ENCODE peak calls at places on chromosome 17, in ten cellular contexts. One of them, this sample, is unnamed.

GRCh38 chr17:30450125-30451027 is 26.8 kb upstream of the GOSR1 start:
- DNase-seq in stimulated activated naive CD4-positive, alpha-beta T cell treated with Interleukin-2 at 50 U/mL for 16 hours: no peak
- DNase-seq in choroid plexus epithelial cell: peak; percentile 72
- DNase-seq in Calu3: peak; percentile 6
- DNase-seq in AG09319: no peak
- DNase-seq in lower leg skin: no peak
- DNase-seq in GM18507: no peak
- DNase-seq in effector CD4-positive, alpha-beta T cell: no peak
- DNase-seq in NCI-H1694: no peak
- DNase-seq in activated CD4-positive, CD25-positive, alpha-beta regulatory T cell: no peak
- DNase-seq in this sample: no peak

GRCh38 chr17:68972119-68972704 is 17.0 kb upstream of the ABCA8 start:
- DNase-seq in GM18507: no peak
- DNase-seq in AG09319: peak; percentile 4
- DNase-seq in choroid plexus epithelial cell: peak; percentile 59
- DNase-seq in effector CD4-positive, alpha-beta T cell: no peak
- DNase-seq in stimulated activated naive CD4-positive, alpha-beta T cell treated with Interleukin-2 at 50 U/mL for 16 hours: no peak
- DNase-seq in Calu3: peak; percentile 5
- DNase-seq in lower leg skin: no peak
- DNase-seq in activated CD4-positive, CD25-positive, alpha-beta regulatory T cell: no peak
- DNase-seq in NCI-H1694: peak; percentile 28
- DNase-seq in this sample: peak; percentile 20

GRCh38 chr17:564526-564925 is 150.1 kb downstream of the VPS53 start:
- DNase-seq in GM18507: no peak
- DNase-seq in lower leg skin: no peak
- DNase-seq in activated CD4-positive, CD25-positive, alpha-beta regulatory T cell: no peak
- DNase-seq in choroid plexus epithelial cell: no peak
- DNase-seq in Calu3: no peak
- DNase-seq in NCI-H1694: no peak
- DNase-seq in AG09319: no peak
- DNase-seq in effector CD4-positive, alpha-beta T cell: no peak
- DNase-seq in stimulated activated naive CD4-positive, alpha-beta T cell treated with Interleukin-2 at 50 U/mL for 16 hours: no peak
- DNase-seq in this sample: no peak

GRCh38 chr17:13813347-13814240 is 211.9 kb upstream of the HS3ST3A1 start:
- DNase-seq in AG09319: no peak
- DNase-seq in lower leg skin: no peak
- DNase-seq in effector CD4-positive, alpha-beta T cell: no peak
- DNase-seq in NCI-H1694: no peak
- DNase-seq in GM18507: no peak
- DNase-seq in Calu3: no peak
- DNase-seq in choroid plexus epithelial cell: no peak
- DNase-seq in activated CD4-positive, CD25-positive, alpha-beta regulatory T cell: no peak
- DNase-seq in stimulated activated naive CD4-positive, alpha-beta T cell treated with Interleukin-2 at 50 U/mL for 16 hours: no peak
- DNase-seq in this sample: no peak

GRCh38 chr17:29595107-29595942 is 2.4 kb downstream of the ANKRD13B start:
- DNase-seq in AG09319: no peak
- DNase-seq in NCI-H1694: no peak
- DNase-seq in choroid plexus epithelial cell: peak; percentile 62
- DNase-seq in stimulated activated naive CD4-positive, alpha-beta T cell treated with Interleukin-2 at 50 U/mL for 16 hours: no peak
- DNase-seq in Calu3: no peak
- DNase-seq in lower leg skin: no peak
- DNase-seq in GM18507: no peak
- DNase-seq in activated CD4-positive, CD25-positive, alpha-beta regulatory T cell: no peak
- DNase-seq in effector CD4-positive, alpha-beta T cell: no peak
- DNase-seq in this sample: no peak

GRCh38 chr17:50238594-50239287 is 35.5 kb upstream of the TMEM92 start:
- DNase-seq in stimulated activated naive CD4-positive, alpha-beta T cell treated with Interleukin-2 at 50 U/mL for 16 hours: no peak
- DNase-seq in effector CD4-positive, alpha-beta T cell: no peak
- DNase-seq in AG09319: no peak
- DNase-seq in NCI-H1694: no peak
- DNase-seq in lower leg skin: no peak
- DNase-seq in choroid plexus epithelial cell: no peak
- DNase-seq in GM18507: no peak
- DNase-seq in Calu3: no peak
- DNase-seq in activated CD4-positive, CD25-positive, alpha-beta regulatory T cell: no peak
- DNase-seq in this sample: no peak

GRCh38 chr17:47803201-47803600 is 18.4 kb downstream of the OSBPL7 start:
- DNase-seq in lower leg skin: peak; percentile 32
- DNase-seq in stimulated activated naive CD4-positive, alpha-beta T cell treated with Interleukin-2 at 50 U/mL for 16 hours: no peak
- DNase-seq in NCI-H1694: no peak
- DNase-seq in choroid plexus epithelial cell: no peak
- DNase-seq in effector CD4-positive, alpha-beta T cell: no peak
- DNase-seq in AG09319: no peak
- DNase-seq in GM18507: no peak
- DNase-seq in activated CD4-positive, CD25-positive, alpha-beta regulatory T cell: no peak
- DNase-seq in Calu3: no peak
- DNase-seq in this sample: no peak

GRCh38 chr17:29914819-29915537 is 15.1 kb downstream of the SSH2 start:
- DNase-seq in activated CD4-positive, CD25-positive, alpha-beta regulatory T cell: no peak
- DNase-seq in AG09319: no peak
- DNase-seq in Calu3: no peak
- DNase-seq in lower leg skin: no peak
- DNase-seq in NCI-H1694: no peak
- DNase-seq in choroid plexus epithelial cell: no peak
- DNase-seq in GM18507: no peak
- DNase-seq in stimulated activated naive CD4-positive, alpha-beta T cell treated with Interleukin-2 at 50 U/mL for 16 hours: no peak
- DNase-seq in effector CD4-positive, alpha-beta T cell: no peak
- DNase-seq in this sample: no peak

GRCh38 chr17:50269477-50270429 is 4.5 kb upstream of the TMEM92 start:
- DNase-seq in AG09319: peak; percentile 54
- DNase-seq in NCI-H1694: peak; percentile 77
- DNase-seq in Calu3: peak; percentile 79
- DNase-seq in effector CD4-positive, alpha-beta T cell: peak; percentile 42
- DNase-seq in activated CD4-positive, CD25-positive, alpha-beta regulatory T cell: peak; percentile 34
- DNase-seq in lower leg skin: peak; percentile 95
- DNase-seq in stimulated activated naive CD4-positive, alpha-beta T cell treated with Interleukin-2 at 50 U/mL for 16 hours: peak; percentile 13
- DNase-seq in GM18507: peak; percentile 44
- DNase-seq in choroid plexus epithelial cell: peak; percentile 92
- DNase-seq in this sample: peak; percentile 78

GRCh38 chr17:37417852-37418251 is 11.2 kb downstream of the TADA2A start:
- DNase-seq in effector CD4-positive, alpha-beta T cell: no peak
- DNase-seq in Calu3: no peak
- DNase-seq in AG09319: no peak
- DNase-seq in activated CD4-positive, CD25-positive, alpha-beta regulatory T cell: no peak
- DNase-seq in lower leg skin: no peak
- DNase-seq in stimulated activated naive CD4-positive, alpha-beta T cell treated with Interleukin-2 at 50 U/mL for 16 hours: no peak
- DNase-seq in NCI-H1694: no peak
- DNase-seq in GM18507: no peak
- DNase-seq in choroid plexus epithelial cell: peak; percentile 18
- DNase-seq in this sample: no peak

GRCh38 chr17:78357177-78357586 is 2.7 kb downstream of the SOCS3 start:
- DNase-seq in Calu3: peak; percentile 56
- DNase-seq in GM18507: no peak
- DNase-seq in effector CD4-positive, alpha-beta T cell: no peak
- DNase-seq in activated CD4-positive, CD25-positive, alpha-beta regulatory T cell: no peak
- DNase-seq in stimulated activated naive CD4-positive, alpha-beta T cell treated with Interleukin-2 at 50 U/mL for 16 hours: no peak
- DNase-seq in NCI-H1694: no peak
- DNase-seq in choroid plexus epithelial cell: peak; percentile 74
- DNase-seq in AG09319: no peak
- DNase-seq in lower leg skin: no peak
- DNase-seq in this sample: peak; percentile 78

GRCh38 chr17:4249452-4250029 is 14.2 kb downstream of the ANKFY1 start:
- DNase-seq in lower leg skin: no peak
- DNase-seq in choroid plexus epithelial cell: peak; percentile 70
- DNase-seq in effector CD4-positive, alpha-beta T cell: no peak
- DNase-seq in AG09319: no peak
- DNase-seq in stimulated activated naive CD4-positive, alpha-beta T cell treated with Interleukin-2 at 50 U/mL for 16 hours: no peak
- DNase-seq in GM18507: peak; percentile 20
- DNase-seq in NCI-H1694: no peak
- DNase-seq in activated CD4-positive, CD25-positive, alpha-beta regulatory T cell: no peak
- DNase-seq in Calu3: peak; percentile 7
- DNase-seq in this sample: no peak

GRCh38 chr17:40978752-40979151 is 5.4 kb downstream of the KRT40 start:
- DNase-seq in choroid plexus epithelial cell: no peak
- DNase-seq in activated CD4-positive, CD25-positive, alpha-beta regulatory T cell: no peak
- DNase-seq in Calu3: no peak
- DNase-seq in GM18507: no peak
- DNase-seq in AG09319: no peak
- DNase-seq in NCI-H1694: no peak
- DNase-seq in lower leg skin: no peak
- DNase-seq in effector CD4-positive, alpha-beta T cell: no peak
- DNase-seq in stimulated activated naive CD4-positive, alpha-beta T cell treated with Interleukin-2 at 50 U/mL for 16 hours: no peak
- DNase-seq in this sample: no peak

GRCh38 chr17:5931611-5932010 is 138.6 kb upstream of the WSCD1 start:
- DNase-seq in NCI-H1694: no peak
- DNase-seq in choroid plexus epithelial cell: no peak
- DNase-seq in GM18507: no peak
- DNase-seq in stimulated activated naive CD4-positive, alpha-beta T cell treated with Interleukin-2 at 50 U/mL for 16 hours: no peak
- DNase-seq in activated CD4-positive, CD25-positive, alpha-beta regulatory T cell: no peak
- DNase-seq in lower leg skin: no peak
- DNase-seq in AG09319: no peak
- DNase-seq in Calu3: no peak
- DNase-seq in effector CD4-positive, alpha-beta T cell: no peak
- DNase-seq in this sample: no peak

GRCh38 chr17:80832266-80832676 is 159.4 kb upstream of the CHMP6 start:
- DNase-seq in effector CD4-positive, alpha-beta T cell: no peak
- DNase-seq in stimulated activated naive CD4-positive, alpha-beta T cell treated with Interleukin-2 at 50 U/mL for 16 hours: no peak
- DNase-seq in choroid plexus epithelial cell: peak; percentile 80
- DNase-seq in NCI-H1694: peak; percentile 43
- DNase-seq in Calu3: no peak
- DNase-seq in GM18507: no peak
- DNase-seq in activated CD4-positive, CD25-positive, alpha-beta regulatory T cell: no peak
- DNase-seq in lower leg skin: no peak
- DNase-seq in AG09319: peak; percentile 70
- DNase-seq in this sample: peak; percentile 44

GRCh38 chr17:16419074-16419928 is 3.9 kb downstream of the TRPV2 start:
- DNase-seq in stimulated activated naive CD4-positive, alpha-beta T cell treated with Interleukin-2 at 50 U/mL for 16 hours: peak; percentile 72
- DNase-seq in Calu3: peak; percentile 52
- DNase-seq in NCI-H1694: no peak
- DNase-seq in GM18507: no peak
- DNase-seq in effector CD4-positive, alpha-beta T cell: peak; percentile 40
- DNase-seq in lower leg skin: no peak
- DNase-seq in activated CD4-positive, CD25-positive, alpha-beta regulatory T cell: no peak
- DNase-seq in AG09319: no peak
- DNase-seq in choroid plexus epithelial cell: peak; percentile 90
- DNase-seq in this sample: peak; percentile 85

GRCh38 chr17:44925731-44926697 is 10.7 kb upstream of the GFAP start:
- DNase-seq in stimulated activated naive CD4-positive, alpha-beta T cell treated with Interleukin-2 at 50 U/mL for 16 hours: no peak
- DNase-seq in Calu3: no peak
- DNase-seq in choroid plexus epithelial cell: no peak
- DNase-seq in AG09319: no peak
- DNase-seq in NCI-H1694: no peak
- DNase-seq in GM18507: no peak
- DNase-seq in lower leg skin: no peak
- DNase-seq in activated CD4-positive, CD25-positive, alpha-beta regulatory T cell: no peak
- DNase-seq in effector CD4-positive, alpha-beta T cell: no peak
- DNase-seq in this sample: no peak

GRCh38 chr17:45229681-45230409 is 8.2 kb downstream of the FMNL1 start:
- DNase-seq in Calu3: no peak
- DNase-seq in AG09319: no peak
- DNase-seq in NCI-H1694: no peak
- DNase-seq in choroid plexus epithelial cell: peak; percentile 39
- DNase-seq in activated CD4-positive, CD25-positive, alpha-beta regulatory T cell: no peak
- DNase-seq in stimulated activated naive CD4-positive, alpha-beta T cell treated with Interleukin-2 at 50 U/mL for 16 hours: peak; percentile 9
- DNase-seq in effector CD4-positive, alpha-beta T cell: no peak
- DNase-seq in GM18507: no peak
- DNase-seq in lower leg skin: peak; percentile 86
- DNase-seq in this sample: no peak

GRCh38 chr17:19248149-19248922 is 11.2 kb downstream of the EPN2 start:
- DNase-seq in choroid plexus epithelial cell: peak; percentile 11
- DNase-seq in effector CD4-positive, alpha-beta T cell: no peak
- DNase-seq in lower leg skin: no peak
- DNase-seq in stimulated activated naive CD4-positive, alpha-beta T cell treated with Interleukin-2 at 50 U/mL for 16 hours: no peak
- DNase-seq in AG09319: no peak
- DNase-seq in activated CD4-positive, CD25-positive, alpha-beta regulatory T cell: no peak
- DNase-seq in GM18507: no peak
- DNase-seq in Calu3: no peak
- DNase-seq in NCI-H1694: peak; percentile 33
- DNase-seq in this sample: no peak

GRCh38 chr17:28811594-28812135 is 30.9 kb downstream of the FAM222B start:
- DNase-seq in activated CD4-positive, CD25-positive, alpha-beta regulatory T cell: no peak
- DNase-seq in NCI-H1694: no peak
- DNase-seq in Calu3: peak; percentile 46
- DNase-seq in effector CD4-positive, alpha-beta T cell: no peak
- DNase-seq in lower leg skin: no peak
- DNase-seq in AG09319: no peak
- DNase-seq in stimulated activated naive CD4-positive, alpha-beta T cell treated with Interleukin-2 at 50 U/mL for 16 hours: no peak
- DNase-seq in GM18507: no peak
- DNase-seq in choroid plexus epithelial cell: peak; percentile 55
- DNase-seq in this sample: no peak

GRCh38 chr17:65856865-65857264 is 295.4 kb upstream of the AXIN2 start:
- DNase-seq in activated CD4-positive, CD25-positive, alpha-beta regulatory T cell: no peak
- DNase-seq in effector CD4-positive, alpha-beta T cell: no peak
- DNase-seq in choroid plexus epithelial cell: peak; percentile 3
- DNase-seq in NCI-H1694: no peak
- DNase-seq in stimulated activated naive CD4-positive, alpha-beta T cell treated with Interleukin-2 at 50 U/mL for 16 hours: no peak
- DNase-seq in AG09319: no peak
- DNase-seq in lower leg skin: no peak
- DNase-seq in Calu3: no peak
- DNase-seq in GM18507: no peak
- DNase-seq in this sample: no peak

GRCh38 chr17:59914274-59914854 is 21.4 kb downstream of the RPS6KB1 start:
- DNase-seq in stimulated activated naive CD4-positive, alpha-beta T cell treated with Interleukin-2 at 50 U/mL for 16 hours: no peak
- DNase-seq in GM18507: no peak
- DNase-seq in AG09319: peak; percentile 40
- DNase-seq in lower leg skin: no peak
- DNase-seq in Calu3: no peak
- DNase-seq in activated CD4-positive, CD25-positive, alpha-beta regulatory T cell: no peak
- DNase-seq in NCI-H1694: peak; percentile 61
- DNase-seq in choroid plexus epithelial cell: peak; percentile 68
- DNase-seq in effector CD4-positive, alpha-beta T cell: no peak
- DNase-seq in this sample: no peak

GRCh38 chr17:64441772-64442549 is 7.0 kb upstream of the MILR1 start:
- DNase-seq in lower leg skin: no peak
- DNase-seq in AG09319: no peak
- DNase-seq in NCI-H1694: no peak
- DNase-seq in GM18507: no peak
- DNase-seq in effector CD4-positive, alpha-beta T cell: no peak
- DNase-seq in activated CD4-positive, CD25-positive, alpha-beta regulatory T cell: no peak
- DNase-seq in Calu3: no peak
- DNase-seq in stimulated activated naive CD4-positive, alpha-beta T cell treated with Interleukin-2 at 50 U/mL for 16 hours: no peak
- DNase-seq in choroid plexus epithelial cell: peak; percentile 92
- DNase-seq in this sample: peak; percentile 48

GRCh38 chr17:77440571-77440981 is 299.8 kb downstream of the SEC14L1 start:
- DNase-seq in effector CD4-positive, alpha-beta T cell: peak; percentile 34
- DNase-seq in Calu3: no peak
- DNase-seq in lower leg skin: no peak
- DNase-seq in GM18507: no peak
- DNase-seq in NCI-H1694: peak; percentile 50
- DNase-seq in AG09319: no peak
- DNase-seq in stimulated activated naive CD4-positive, alpha-beta T cell treated with Interleukin-2 at 50 U/mL for 16 hours: no peak
- DNase-seq in choroid plexus epithelial cell: no peak
- DNase-seq in activated CD4-positive, CD25-positive, alpha-beta regulatory T cell: no peak
- DNase-seq in this sample: peak; percentile 64

GRCh38 chr17:14057591-14057990 is 11.7 kb upstream of the COX10 start:
- DNase-seq in GM18507: no peak
- DNase-seq in stimulated activated naive CD4-positive, alpha-beta T cell treated with Interleukin-2 at 50 U/mL for 16 hours: no peak
- DNase-seq in choroid plexus epithelial cell: no peak
- DNase-seq in effector CD4-positive, alpha-beta T cell: no peak
- DNase-seq in NCI-H1694: no peak
- DNase-seq in lower leg skin: no peak
- DNase-seq in activated CD4-positive, CD25-positive, alpha-beta regulatory T cell: no peak
- DNase-seq in AG09319: no peak
- DNase-seq in Calu3: no peak
- DNase-seq in this sample: no peak

GRCh38 chr17:55549140-55549539 is 37.9 kb upstream of the SMIM36 start:
- DNase-seq in lower leg skin: no peak
- DNase-seq in NCI-H1694: peak; percentile 25
- DNase-seq in effector CD4-positive, alpha-beta T cell: no peak
- DNase-seq in choroid plexus epithelial cell: peak; percentile 24
- DNase-seq in GM18507: no peak
- DNase-seq in Calu3: peak; percentile 30
- DNase-seq in activated CD4-positive, CD25-positive, alpha-beta regulatory T cell: no peak
- DNase-seq in AG09319: no peak
- DNase-seq in stimulated activated naive CD4-positive, alpha-beta T cell treated with Interleukin-2 at 50 U/mL for 16 hours: no peak
- DNase-seq in this sample: no peak

GRCh38 chr17:31789707-31790505 is 69.1 kb downstream of the COPRS start:
- DNase-seq in effector CD4-positive, alpha-beta T cell: no peak
- DNase-seq in activated CD4-positive, CD25-positive, alpha-beta regulatory T cell: no peak
- DNase-seq in stimulated activated naive CD4-positive, alpha-beta T cell treated with Interleukin-2 at 50 U/mL for 16 hours: no peak
- DNase-seq in GM18507: no peak
- DNase-seq in NCI-H1694: no peak
- DNase-seq in Calu3: no peak
- DNase-seq in AG09319: no peak
- DNase-seq in lower leg skin: peak; percentile 52
- DNase-seq in choroid plexus epithelial cell: no peak
- DNase-seq in this sample: no peak